ENCODE peak calls at places on chromosomes 4 and X, in nine cellular contexts. J is dermis blood vessel endothelial cell; M is CD8-positive, alpha-beta memory T cell; W is activated CD4-positive, alpha-beta T cell treated with anti-CD3 and anti-CD28 coated beads for 1 hour; I is hypothalamus; U is neural crest cell; A is activated naive CD4-positive, alpha-beta T cell treated with Interleukin-2 at 50 U/mL for 16 hours; E is NCI-H1092; V is germinal center. B is an unnamed sample.

GRCh38 chr4:157170321-157170720 is 50.2 kb upstream of the GRIA2 start:
- DNase-seq in J (no peak), M (no peak), W (no peak), I (no peak), U (no peak), A (no peak), E (no peak), V (no peak), B (no peak)

GRCh38 chr4:87007345-87008181 is 72.8 kb downstream of the AFF1 start:
- DNase-seq in J (peak), M (no peak), W (no peak), I (peak), U (peak), A (peak), E (peak), V (no peak), B (peak)

GRCh38 chrX:101429934-101430333 is 21.9 kb downstream of the HNRNPH2 start:
- DNase-seq in J (no peak), M (no peak), W (no peak), I (no peak), U (no peak), A (no peak), E (no peak), V (no peak), B (no peak)

GRCh38 chr4:93897559-93897958 is 69.0 kb downstream of the ATOH1 start:
- DNase-seq in J (peak), M (no peak), W (no peak), I (no peak), U (no peak), A (no peak), E (no peak), V (peak), B (no peak)

GRCh38 chrX:40531056-40531826 is 49.5 kb upstream of the ATP6AP2 start:
- DNase-seq in J (no peak), M (no peak), W (no peak), I (no peak), U (no peak), A (no peak), E (no peak), V (no peak), B (no peak)

GRCh38 chr4:140092094-140092820 is 61.7 kb downstream of the MAML3 start:
- DNase-seq in J (peak), M (no peak), W (no peak), I (no peak), U (no peak), A (no peak), E (peak), V (no peak), B (no peak)

GRCh38 chrX:19373034-19373891 is 29.5 kb downstream of the PDHA1 start:
- DNase-seq in J (no peak), M (no peak), W (no peak), I (no peak), U (no peak), A (no peak), E (no peak), V (no peak), B (no peak)

GRCh38 chr4:155541716-155542115 is 124.9 kb upstream of the GUCY1A1 start:
- DNase-seq in J (no peak), M (no peak), W (no peak), I (no peak), U (no peak), A (no peak), E (no peak), V (no peak), B (no peak)

GRCh38 chr4:41455215-41455614 is 82.7 kb upstream of the LIMCH1 start:
- DNase-seq in J (peak), M (no peak), W (no peak), I (no peak), U (no peak), A (no peak), E (peak), V (no peak), B (no peak)

GRCh38 chr4:40747436-40747835 is 2.3 kb upstream of the NSUN7 start:
- DNase-seq in J (no peak), M (no peak), W (no peak), I (no peak), U (no peak), A (no peak), E (peak), V (no peak), B (no peak)

GRCh38 chr4:20679946-20680345 is 20.3 kb upstream of the PACRGL start:
- DNase-seq in J (no peak), M (no peak), W (no peak), I (no peak), U (no peak), A (no peak), E (no peak), V (no peak), B (no peak)

GRCh38 chr4:149493492-149493891 is 322.2 kb downstream of the IQCM start:
- DNase-seq in J (no peak), M (no peak), W (no peak), I (no peak), U (no peak), A (no peak), E (no peak), V (no peak), B (no peak)

GRCh38 chr4:99816611-99817309 is at the start of gene DAPP1:
- DNase-seq in J (no peak), M (peak), W (peak), I (no peak), U (no peak), A (peak), E (no peak), V (peak), B (peak)

GRCh38 chr4:104447346-104447745 is 47.3 kb downstream of the CXXC4 start:
- DNase-seq in J (no peak), M (no peak), W (no peak), I (no peak), U (no peak), A (no peak), E (no peak), V (no peak), B (no peak)

GRCh38 chr4:123941306-123941705 is 544.7 kb downstream of the SPRY1 start:
- DNase-seq in J (no peak), M (no peak), W (no peak), I (no peak), U (no peak), A (no peak), E (no peak), V (no peak), B (no peak)

GRCh38 chrX:97524340-97524739 is 640.6 kb downstream of the RPA4 start:
- DNase-seq in J (no peak), M (no peak), W (no peak), I (no peak), U (no peak), A (no peak), E (no peak), V (no peak), B (no peak)

GRCh38 chr4:44422912-44423311 is 25.7 kb downstream of the KCTD8 start:
- DNase-seq in J (no peak), M (no peak), W (no peak), I (no peak), U (no peak), A (no peak), E (no peak), V (no peak), B (no peak)

GRCh38 chr4:89001647-89002518 is 55.1 kb downstream of the FAM13A start:
- DNase-seq in J (no peak), M (no peak), W (no peak), I (no peak), U (no peak), A (no peak), E (peak), V (no peak), B (no peak)

GRCh38 chr4:112813790-112814189 is 176.8 kb downstream of the LARP7 start:
- DNase-seq in J (no peak), M (no peak), W (no peak), I (no peak), U (no peak), A (no peak), E (no peak), V (no peak), B (no peak)

GRCh38 chr4:147034372-147034771 is 88.7 kb upstream of the TTC29 start:
- DNase-seq in J (no peak), M (no peak), W (no peak), I (no peak), U (no peak), A (no peak), E (no peak), V (no peak), B (no peak)

GRCh38 chr4:60726779-60727178 is 473.3 kb upstream of the ADGRL3 start:
- DNase-seq in J (no peak), M (no peak), W (no peak), I (no peak), U (no peak), A (no peak), E (no peak), V (no peak), B (no peak)

GRCh38 chr4:17065821-17066220 is 167.4 kb upstream of the LDB2 start:
- DNase-seq in J (no peak), M (no peak), W (no peak), I (no peak), U (no peak), A (no peak), E (no peak), V (no peak), B (no peak)

GRCh38 chrX:123771449-123772064 is 38.7 kb upstream of the THOC2 start:
- DNase-seq in J (no peak), M (no peak), W (no peak), I (no peak), U (no peak), A (no peak), E (no peak), V (no peak), B (no peak)

GRCh38 chr4:5730993-5731975 is 20.3 kb downstream of the EVC start:
- DNase-seq in J (no peak), M (no peak), W (no peak), I (no peak), U (no peak), A (no peak), E (no peak), V (no peak), B (no peak)

GRCh38 chr4:109730294-109731051 is 603 bp upstream of the PLA2G12A start:
- DNase-seq in J (peak), M (no peak), W (no peak), I (peak), U (peak), A (no peak), E (peak), V (no peak), B (no peak)

GRCh38 chr4:169659736-169660670 is 39.6 kb downstream of the CLCN3 start:
- DNase-seq in J (peak), M (peak), W (peak), I (peak), U (peak), A (peak), E (peak), V (peak), B (peak)

GRCh38 chrX:63488546-63489373 is 137.6 kb upstream of the SPIN4 start:
- DNase-seq in J (no peak), M (no peak), W (no peak), I (no peak), U (no peak), A (no peak), E (no peak), V (no peak), B (no peak)

GRCh38 chr4:81606796-81607550 is 135.3 kb upstream of the RASGEF1B start:
- DNase-seq in J (no peak), M (no peak), W (no peak), I (no peak), U (no peak), A (no peak), E (no peak), V (peak), B (no peak)